ENCODE peak calls at places on chromosomes 5 and 9, in six cellular contexts. One of them, this sample, is unnamed.

GRCh38 chr5:103562453-103563157 is at the start of gene NUDT12:
- DNase-seq in iPS DF 6.9: peak; percentile 37
- DNase-seq in GM23248: peak; percentile 85
- DNase-seq in dorsolateral prefrontal cortex: peak; percentile 60
- DNase-seq in right atrium auricular region: peak; percentile 73
- DNase-seq in HCT116: peak; percentile 69
- DNase-seq in this sample: peak; percentile 72

GRCh38 chr5:98308960-98309359 is 464.5 kb upstream of the RGMB start:
- DNase-seq in iPS DF 6.9: no peak
- DNase-seq in GM23248: peak; percentile 39
- DNase-seq in dorsolateral prefrontal cortex: no peak
- DNase-seq in right atrium auricular region: no peak
- DNase-seq in HCT116: peak; percentile 19
- DNase-seq in this sample: no peak

GRCh38 chr5:120405291-120405864 is 58.7 kb upstream of the PRR16 start:
- DNase-seq in iPS DF 6.9: no peak
- DNase-seq in GM23248: peak; percentile 82
- DNase-seq in dorsolateral prefrontal cortex: no peak
- DNase-seq in right atrium auricular region: no peak
- DNase-seq in HCT116: no peak
- DNase-seq in this sample: no peak

GRCh38 chr9:91253488-91253887 is 108.2 kb downstream of the AUH start:
- DNase-seq in iPS DF 6.9: no peak
- DNase-seq in GM23248: no peak
- DNase-seq in dorsolateral prefrontal cortex: no peak
- DNase-seq in right atrium auricular region: no peak
- DNase-seq in HCT116: peak; percentile 6
- DNase-seq in this sample: no peak

GRCh38 chr9:96065482-96066251 is 190.2 kb downstream of the ERCC6L2 start:
- DNase-seq in iPS DF 6.9: no peak
- DNase-seq in GM23248: no peak
- DNase-seq in dorsolateral prefrontal cortex: no peak
- DNase-seq in right atrium auricular region: no peak
- DNase-seq in HCT116: no peak
- DNase-seq in this sample: no peak

GRCh38 chr5:82595083-82595482 is 316.9 kb upstream of the RPS23 start:
- DNase-seq in iPS DF 6.9: no peak
- DNase-seq in GM23248: no peak
- DNase-seq in dorsolateral prefrontal cortex: no peak
- DNase-seq in right atrium auricular region: no peak
- DNase-seq in HCT116: no peak
- DNase-seq in this sample: no peak

GRCh38 chr5:94440015-94440414 is 178.4 kb downstream of the KIAA0825 start:
- DNase-seq in iPS DF 6.9: no peak
- DNase-seq in GM23248: no peak
- DNase-seq in dorsolateral prefrontal cortex: no peak
- DNase-seq in right atrium auricular region: no peak
- DNase-seq in HCT116: no peak
- DNase-seq in this sample: no peak

GRCh38 chr9:107557236-107557990 is 67.8 kb upstream of the KLF4 start:
- DNase-seq in iPS DF 6.9: no peak
- DNase-seq in GM23248: no peak
- DNase-seq in dorsolateral prefrontal cortex: no peak
- DNase-seq in right atrium auricular region: no peak
- DNase-seq in HCT116: peak; percentile 79
- DNase-seq in this sample: no peak

GRCh38 chr9:94812343-94812742 is 85.8 kb downstream of the AOPEP start:
- DNase-seq in iPS DF 6.9: no peak
- DNase-seq in GM23248: peak; percentile 77
- DNase-seq in dorsolateral prefrontal cortex: no peak
- DNase-seq in right atrium auricular region: no peak
- DNase-seq in HCT116: no peak
- DNase-seq in this sample: no peak

GRCh38 chr9:4235951-4236804 is 63.7 kb downstream of the GLIS3 start:
- DNase-seq in iPS DF 6.9: no peak
- DNase-seq in GM23248: peak; percentile 59
- DNase-seq in dorsolateral prefrontal cortex: no peak
- DNase-seq in right atrium auricular region: no peak
- DNase-seq in HCT116: peak; percentile 40
- DNase-seq in this sample: no peak

GRCh38 chr5:115179959-115180709 is 10.4 kb upstream of the TRIM36 start:
- DNase-seq in iPS DF 6.9: peak; percentile 18
- DNase-seq in GM23248: peak; percentile 47
- DNase-seq in dorsolateral prefrontal cortex: no peak
- DNase-seq in right atrium auricular region: no peak
- DNase-seq in HCT116: no peak
- DNase-seq in this sample: peak; percentile 64

GRCh38 chr9:89549031-89549644 is 51.2 kb upstream of the SEMA4D start:
- DNase-seq in iPS DF 6.9: peak; percentile 50
- DNase-seq in GM23248: peak; percentile 73
- DNase-seq in dorsolateral prefrontal cortex: peak; percentile 78
- DNase-seq in right atrium auricular region: peak; percentile 75
- DNase-seq in HCT116: peak; percentile 52
- DNase-seq in this sample: peak; percentile 90

GRCh38 chr5:134446938-134447337 is 35.3 kb upstream of the CDKN2AIPNL start:
- DNase-seq in iPS DF 6.9: no peak
- DNase-seq in GM23248: no peak
- DNase-seq in dorsolateral prefrontal cortex: no peak
- DNase-seq in right atrium auricular region: no peak
- DNase-seq in HCT116: no peak
- DNase-seq in this sample: peak; percentile 72

GRCh38 chr9:90801507-90802289 is at the start of gene SYK:
- DNase-seq in iPS DF 6.9: no peak
- DNase-seq in GM23248: no peak
- DNase-seq in dorsolateral prefrontal cortex: no peak
- DNase-seq in right atrium auricular region: no peak
- DNase-seq in HCT116: no peak
- DNase-seq in this sample: peak; percentile 88

GRCh38 chr5:127702434-127702833 is 757 bp upstream of the CCDC192 start:
- DNase-seq in iPS DF 6.9: no peak
- DNase-seq in GM23248: no peak
- DNase-seq in dorsolateral prefrontal cortex: no peak
- DNase-seq in right atrium auricular region: no peak
- DNase-seq in HCT116: no peak
- DNase-seq in this sample: no peak

GRCh38 chr5:170432669-170433068 is 43.5 kb upstream of the KCNMB1 start:
- DNase-seq in iPS DF 6.9: no peak
- DNase-seq in GM23248: no peak
- DNase-seq in dorsolateral prefrontal cortex: no peak
- DNase-seq in right atrium auricular region: no peak
- DNase-seq in HCT116: no peak
- DNase-seq in this sample: no peak

GRCh38 chr5:157038568-157039187 is 20.2 kb downstream of the HAVCR1 start:
- DNase-seq in iPS DF 6.9: no peak
- DNase-seq in GM23248: no peak
- DNase-seq in dorsolateral prefrontal cortex: no peak
- DNase-seq in right atrium auricular region: no peak
- DNase-seq in HCT116: no peak
- DNase-seq in this sample: no peak

GRCh38 chr9:81522721-81523551 is 166.4 kb downstream of the TLE1 start:
- DNase-seq in iPS DF 6.9: peak; percentile 20
- DNase-seq in GM23248: peak; percentile 79
- DNase-seq in dorsolateral prefrontal cortex: no peak
- DNase-seq in right atrium auricular region: no peak
- DNase-seq in HCT116: peak; percentile 48
- DNase-seq in this sample: no peak

GRCh38 chr9:121817476-121817875 is 166.0 kb downstream of the DAB2IP start:
- DNase-seq in iPS DF 6.9: no peak
- DNase-seq in GM23248: no peak
- DNase-seq in dorsolateral prefrontal cortex: no peak
- DNase-seq in right atrium auricular region: no peak
- DNase-seq in HCT116: no peak
- DNase-seq in this sample: peak; percentile 34

GRCh38 chr5:134206627-134207160 is 19.2 kb downstream of the PPP2CA start:
- DNase-seq in iPS DF 6.9: no peak
- DNase-seq in GM23248: no peak
- DNase-seq in dorsolateral prefrontal cortex: no peak
- DNase-seq in right atrium auricular region: no peak
- DNase-seq in HCT116: no peak
- DNase-seq in this sample: no peak

GRCh38 chr5:170681013-170681433 is 102.5 kb upstream of the GABRP start:
- DNase-seq in iPS DF 6.9: peak; percentile 37
- DNase-seq in GM23248: peak; percentile 55
- DNase-seq in dorsolateral prefrontal cortex: no peak
- DNase-seq in right atrium auricular region: no peak
- DNase-seq in HCT116: no peak
- DNase-seq in this sample: no peak

GRCh38 chr9:75197521-75197920 is 109.2 kb downstream of the OSTF1 start:
- DNase-seq in iPS DF 6.9: no peak
- DNase-seq in GM23248: peak; percentile 54
- DNase-seq in dorsolateral prefrontal cortex: no peak
- DNase-seq in right atrium auricular region: no peak
- DNase-seq in HCT116: no peak
- DNase-seq in this sample: no peak

GRCh38 chr5:133994990-133995333 is 9.8 kb downstream of the VDAC1 start:
- DNase-seq in iPS DF 6.9: no peak
- DNase-seq in GM23248: no peak
- DNase-seq in dorsolateral prefrontal cortex: no peak
- DNase-seq in right atrium auricular region: no peak
- DNase-seq in HCT116: no peak
- DNase-seq in this sample: no peak

GRCh38 chr5:112069329-112069728 is 312.3 kb upstream of the NREP start:
- DNase-seq in iPS DF 6.9: no peak
- DNase-seq in GM23248: no peak
- DNase-seq in dorsolateral prefrontal cortex: no peak
- DNase-seq in right atrium auricular region: no peak
- DNase-seq in HCT116: no peak
- DNase-seq in this sample: no peak

GRCh38 chr9:69078581-69078980 is 43.0 kb downstream of the FXN start:
- DNase-seq in iPS DF 6.9: no peak
- DNase-seq in GM23248: no peak
- DNase-seq in dorsolateral prefrontal cortex: no peak
- DNase-seq in right atrium auricular region: peak; percentile 76
- DNase-seq in HCT116: no peak
- DNase-seq in this sample: no peak

GRCh38 chr5:125160787-125161502 is 414.5 kb upstream of the ZNF608 start:
- DNase-seq in iPS DF 6.9: no peak
- DNase-seq in GM23248: no peak
- DNase-seq in dorsolateral prefrontal cortex: no peak
- DNase-seq in right atrium auricular region: no peak
- DNase-seq in HCT116: no peak
- DNase-seq in this sample: no peak

GRCh38 chr9:125262217-125262991 is 778 bp downstream of the GAPVD1 start:
- DNase-seq in iPS DF 6.9: no peak
- DNase-seq in GM23248: peak; percentile 53
- DNase-seq in dorsolateral prefrontal cortex: no peak
- DNase-seq in right atrium auricular region: no peak
- DNase-seq in HCT116: no peak
- DNase-seq in this sample: no peak

DNA sequence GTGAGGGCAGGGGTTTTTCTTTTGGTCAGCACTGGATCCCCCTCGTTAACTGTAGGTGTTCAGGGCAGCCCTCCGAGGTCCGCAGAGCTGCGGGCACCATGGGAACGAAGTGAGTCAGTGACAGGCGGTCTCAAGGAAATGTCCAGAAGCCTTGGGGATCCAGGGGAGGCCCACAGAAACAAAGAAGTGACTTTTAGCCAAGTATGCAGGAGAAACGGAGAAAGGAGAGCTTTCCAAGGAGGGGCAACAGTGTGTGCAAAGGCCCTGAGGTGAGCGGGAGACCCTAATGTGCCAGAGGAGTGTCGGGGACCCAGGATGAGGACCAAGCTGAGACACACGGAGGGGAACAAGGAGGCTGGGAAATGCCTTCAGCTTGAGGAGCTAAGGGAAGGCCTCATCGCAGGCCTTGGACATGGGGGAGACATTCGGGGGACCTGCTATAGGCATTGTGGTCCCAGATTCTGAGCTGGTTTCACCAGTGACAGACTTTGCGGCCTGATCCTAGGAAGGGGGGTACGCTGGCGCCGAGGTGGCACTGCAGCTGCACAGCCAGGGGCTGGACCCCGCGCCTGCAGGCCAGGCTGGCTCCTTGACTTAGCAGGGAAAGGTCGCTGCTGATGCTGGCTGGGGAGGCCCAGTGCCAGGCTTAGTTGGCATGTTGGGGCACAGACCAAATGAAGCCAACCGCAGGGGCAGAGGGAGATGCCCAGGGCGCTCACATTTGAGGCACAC is 3.3 kb downstream of the LTC4S start:
- DNase-seq in iPS DF 6.9: no peak
- DNase-seq in GM23248: no peak
- DNase-seq in dorsolateral prefrontal cortex: no peak
- DNase-seq in right atrium auricular region: no peak
- DNase-seq in HCT116: no peak
- DNase-seq in this sample: no peak
- H3K27ac ChIP-seq in iPS DF 6.9: no peak overlapping the region
- H3K27ac ChIP-seq in GM23248: peak overlapping the region; percentile 41
- H3K27ac ChIP-seq in dorsolateral prefrontal cortex: peak overlapping the region; percentile 89
- H3K27ac ChIP-seq in right atrium auricular region: peak overlapping the region; percentile 78
- H3K27ac ChIP-seq in HCT116: peak overlapping the region; percentile 99
- H3K27ac ChIP-seq in this sample: peak overlapping the region; percentile 89

GRCh38 chr5:135985946-135986345 is 31.2 kb upstream of the LECT2 start:
- DNase-seq in iPS DF 6.9: no peak
- DNase-seq in GM23248: no peak
- DNase-seq in dorsolateral prefrontal cortex: no peak
- DNase-seq in right atrium auricular region: no peak
- DNase-seq in HCT116: no peak
- DNase-seq in this sample: no peak
- H3K27ac ChIP-seq in iPS DF 6.9: no peak overlapping the region
- H3K27ac ChIP-seq in GM23248: no peak overlapping the region
- H3K27ac ChIP-seq in dorsolateral prefrontal cortex: no peak overlapping the region
- H3K27ac ChIP-seq in right atrium auricular region: peak overlapping the region; percentile 32
- H3K27ac ChIP-seq in HCT116: no peak overlapping the region
- H3K27ac ChIP-seq in this sample: peak overlapping the region; percentile 11

GRCh38 chr5:150630016-150630415 is 10.4 kb upstream of the SYNPO start:
- DNase-seq in iPS DF 6.9: no peak
- DNase-seq in GM23248: no peak
- DNase-seq in dorsolateral prefrontal cortex: no peak
- DNase-seq in right atrium auricular region: no peak
- DNase-seq in HCT116: no peak
- DNase-seq in this sample: no peak

GRCh38 chr5:150630459-150631325 is 9.8 kb upstream of the SYNPO start:
- DNase-seq in iPS DF 6.9: no peak
- DNase-seq in GM23248: no peak
- DNase-seq in dorsolateral prefrontal cortex: no peak
- DNase-seq in right atrium auricular region: no peak
- DNase-seq in HCT116: no peak
- DNase-seq in this sample: no peak

GRCh38 chr5:150633424-150633823 is 7.0 kb upstream of the SYNPO start:
- DNase-seq in iPS DF 6.9: no peak
- DNase-seq in GM23248: no peak
- DNase-seq in dorsolateral prefrontal cortex: no peak
- DNase-seq in right atrium auricular region: no peak
- DNase-seq in HCT116: no peak
- DNase-seq in this sample: no peak

GRCh38 chr5:150631326-150631701 is 9.1 kb upstream of the SYNPO start:
- DNase-seq in iPS DF 6.9: no peak
- DNase-seq in GM23248: no peak
- DNase-seq in dorsolateral prefrontal cortex: no peak
- DNase-seq in right atrium auricular region: no peak
- DNase-seq in HCT116: no peak
- DNase-seq in this sample: no peak

GRCh38 chr5:150632305-150633160 is 7.9 kb upstream of the SYNPO start:
- DNase-seq in iPS DF 6.9: no peak
- DNase-seq in GM23248: peak; percentile 56
- DNase-seq in dorsolateral prefrontal cortex: no peak
- DNase-seq in right atrium auricular region: no peak
- DNase-seq in HCT116: no peak
- DNase-seq in this sample: no peak
- H3K27ac ChIP-seq in iPS DF 6.9: no peak overlapping the region
- H3K27ac ChIP-seq in GM23248: no peak overlapping the region
- H3K27ac ChIP-seq in dorsolateral prefrontal cortex: peak overlapping the region; percentile 46
- H3K27ac ChIP-seq in right atrium auricular region: peak overlapping the region; percentile 99
- H3K27ac ChIP-seq in HCT116: no peak overlapping the region
- H3K27ac ChIP-seq in this sample: no peak overlapping the region

GRCh38 chr9:133104718-133105460 is 16.2 kb downstream of the RALGDS start:
- DNase-seq in iPS DF 6.9: no peak
- DNase-seq in GM23248: no peak
- DNase-seq in dorsolateral prefrontal cortex: no peak
- DNase-seq in right atrium auricular region: no peak
- DNase-seq in HCT116: no peak
- DNase-seq in this sample: peak; percentile 33
- H3K27ac ChIP-seq in iPS DF 6.9: no peak overlapping the region
- H3K27ac ChIP-seq in GM23248: no peak overlapping the region
- H3K27ac ChIP-seq in dorsolateral prefrontal cortex: peak overlapping the region; percentile 75
- H3K27ac ChIP-seq in right atrium auricular region: no peak overlapping the region
- H3K27ac ChIP-seq in HCT116: no peak overlapping the region
- H3K27ac ChIP-seq in this sample: no peak overlapping the region

This sample was measured in Peyer's patch.